ENCODE peak calls at places on chromosomes 1 and 21, in ten cellular contexts. D is ascending aorta; O is DND-41; H is PC-3; Q is mesendoderm; M is cardiac muscle cell; P is body of pancreas; A is effector memory CD4-positive, alpha-beta T cell; T is SJSA1; J is upper lobe of right lung. X is an unnamed sample. For H3K36me3, the result is how much of the 10 kb centered on the place peaks cover.

GRCh38 chr21:35390013-35390776 is 341.1 kb upstream of the RUNX1 start:
- DNase-seq in M (no peak), O (peak), A (no peak), Q (no peak), T (no peak), H (peak), D (no peak), J (no peak), P (no peak), X (no peak)

GRCh38 chr1:78003882-78004718 is 639 bp upstream of the DNAJB4 start:
- DNase-seq in D (peak), J (no peak), O (peak), P (peak), A (peak), H (peak), Q (peak), M (peak), T (peak), X (peak)

GRCh38 chr21:45981641-45982255 is at the start of gene COL6A1:
- DNase-seq in P (peak), D (peak), J (peak), O (no peak), H (peak), T (peak), Q (peak), A (peak), M (peak), X (peak)

GRCh38 chr1:235971020-235971419 is 93.9 kb downstream of the NID1 start:
- DNase-seq in T (no peak), H (no peak), A (no peak), Q (no peak), M (no peak), O (no peak), P (no peak), D (no peak), J (no peak), X (no peak)

GRCh38 chr1:183234660-183235476 is 48.8 kb downstream of the LAMC2 start:
- DNase-seq in O (peak), A (no peak), D (peak), J (no peak), H (peak), P (peak), M (peak), Q (peak), T (peak), X (peak)

GRCh38 chr1:42454409-42454808 is 1.4 kb downstream of the ZMYND12 start:
- DNase-seq in T (no peak), A (no peak), H (no peak), J (no peak), Q (peak), D (no peak), O (no peak), M (no peak), P (no peak), X (no peak)

GRCh38 chr1:204426035-204426436 is 14.4 kb upstream of the PPP1R15B start:
- DNase-seq in D (peak), P (no peak), Q (peak), M (no peak), T (peak), H (peak), J (no peak), A (no peak), O (no peak), X (no peak)

GRCh38 chr1:115198938-115199337 is 109.6 kb upstream of the TSPAN2 start:
- DNase-seq in O (no peak), A (no peak), D (no peak), T (no peak), H (peak), P (peak), M (no peak), Q (no peak), J (no peak), X (peak)

GRCh38 chr1:30302808-30303310 is 420.5 kb downstream of the MATN1 start:
- DNase-seq in T (peak), P (no peak), J (no peak), H (no peak), M (no peak), A (no peak), Q (no peak), D (no peak), O (peak), X (no peak)

GRCh38 chr1:49098866-49099265 is 322.2 kb upstream of the BEND5 start:
- DNase-seq in J (no peak), T (no peak), M (no peak), Q (no peak), D (no peak), H (no peak), P (no peak), A (no peak), O (no peak), X (no peak)
- H3K27ac ChIP-seq in J (no peak), T (no peak), M (no peak), Q (no peak), D (no peak), H (no peak), P (no peak), A (no peak), O (no peak), X (no peak)

DNA sequence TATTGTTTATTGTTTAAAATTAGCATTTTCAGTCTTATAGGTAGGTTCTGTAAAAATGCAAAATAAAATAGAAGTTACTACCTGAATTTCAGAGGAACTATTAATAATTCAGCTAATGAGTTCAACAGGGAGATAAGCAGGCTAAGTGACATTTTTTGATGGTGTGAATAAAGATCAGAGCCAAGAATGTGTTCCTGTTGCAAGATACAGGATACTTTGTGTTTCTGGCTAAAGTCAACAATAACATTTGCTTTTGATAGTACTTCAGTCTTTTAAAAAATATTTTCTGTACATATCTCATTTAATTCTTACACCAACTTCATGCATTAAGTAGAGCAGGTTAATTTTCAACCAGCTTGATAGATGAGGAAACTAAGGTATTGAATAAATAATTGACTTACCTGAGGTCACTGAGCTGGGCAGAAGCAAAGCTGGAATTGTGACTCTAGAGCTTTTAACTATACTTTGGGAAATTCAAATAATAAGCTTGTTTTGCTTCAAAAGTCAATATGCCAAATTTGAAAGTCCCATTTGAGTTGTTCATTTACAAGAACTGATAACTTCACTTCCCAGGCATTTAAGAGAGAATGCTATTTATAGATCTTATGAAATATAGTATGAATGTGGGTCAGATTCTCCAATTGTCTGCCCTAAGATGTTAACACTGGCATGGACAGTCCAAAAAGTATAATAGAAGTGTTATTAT is 6.0 kb downstream of the GORAB start:
- DNase-seq in H (no peak), A (no peak), P (no peak), O (no peak), Q (no peak), T (no peak), D (no peak), M (no peak), J (no peak), X (no peak)
- H3K36me3 ChIP-seq in H (under half), A (under half), P (under half), O (half or more), Q (under half), T (half or more), D (under half), M (under half), J (under half), X (under half)

GRCh38 chr1:40876891-40877290 is 14.7 kb upstream of the CITED4 start:
- DNase-seq in O (no peak), T (no peak), Q (no peak), A (no peak), P (no peak), D (no peak), J (no peak), M (no peak), H (no peak), X (no peak)
- H3K27ac ChIP-seq in O (no peak), T (peak), Q (no peak), A (no peak), P (peak), D (peak), J (peak), M (no peak), H (peak), X (no peak)

GRCh38 chr1:150106331-150106730 is 38.8 kb downstream of the VPS45 start:
- DNase-seq in H (no peak), J (no peak), P (no peak), M (no peak), D (no peak), T (no peak), A (no peak), O (peak), Q (no peak), X (no peak)

DNA sequence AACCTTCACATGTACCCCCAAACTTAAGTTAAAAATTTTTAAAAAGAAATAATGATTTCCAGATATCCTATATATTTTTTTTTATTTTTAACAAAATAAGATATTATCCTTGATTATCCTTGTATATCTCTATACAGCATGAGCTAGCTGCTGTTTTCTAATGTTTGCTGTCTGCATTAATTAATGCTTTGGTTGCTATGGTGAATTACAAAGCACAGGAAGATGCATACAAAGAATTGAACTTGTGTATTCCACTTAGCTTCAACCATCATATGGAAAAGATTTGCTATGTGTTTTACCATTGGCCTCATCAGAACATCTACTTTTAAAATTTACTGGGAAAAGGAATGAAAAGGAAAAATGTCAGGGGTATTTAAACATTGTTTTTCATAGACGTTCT is 35.4 kb downstream of the VPS45 start:
- DNase-seq in P (no peak), T (no peak), O (no peak), Q (no peak), M (no peak), H (no peak), J (no peak), A (no peak), D (no peak), X (no peak)
- H3K36me3 ChIP-seq in P (under half), T (under half), O (under half), Q (under half), M (under half), H (under half), J (under half), A (under half), D (under half), X (under half)

GRCh38 chr1:61202854-61203603 is 120.7 kb downstream of the NFIA start:
- DNase-seq in A (no peak), T (no peak), D (no peak), O (no peak), Q (no peak), M (no peak), J (no peak), H (no peak), P (no peak), X (no peak)
- H3K27ac ChIP-seq in A (no peak), T (no peak), D (peak), O (no peak), Q (no peak), M (no peak), J (peak), H (no peak), P (no peak), X (no peak)

GRCh38 chr1:84825161-84825560 is 67.8 kb downstream of the LPAR3 start:
- DNase-seq in A (no peak), Q (peak), P (no peak), T (no peak), J (no peak), D (no peak), O (no peak), H (no peak), M (no peak), X (no peak)

GRCh38 chr1:84830136-84830535 is 62.9 kb downstream of the LPAR3 start:
- DNase-seq in T (no peak), D (no peak), J (no peak), M (no peak), O (no peak), A (no peak), P (no peak), H (no peak), Q (no peak), X (no peak)

GRCh38 chr1:84827976-84828375 is 65.0 kb downstream of the LPAR3 start:
- DNase-seq in P (no peak), T (no peak), H (no peak), A (no peak), M (no peak), D (no peak), Q (no peak), O (no peak), J (no peak), X (no peak)

GRCh38 chr1:84823991-84824390 is 69.0 kb downstream of the LPAR3 start:
- DNase-seq in J (no peak), Q (no peak), P (no peak), M (no peak), A (no peak), O (no peak), T (no peak), H (no peak), D (no peak), X (no peak)

DNA sequence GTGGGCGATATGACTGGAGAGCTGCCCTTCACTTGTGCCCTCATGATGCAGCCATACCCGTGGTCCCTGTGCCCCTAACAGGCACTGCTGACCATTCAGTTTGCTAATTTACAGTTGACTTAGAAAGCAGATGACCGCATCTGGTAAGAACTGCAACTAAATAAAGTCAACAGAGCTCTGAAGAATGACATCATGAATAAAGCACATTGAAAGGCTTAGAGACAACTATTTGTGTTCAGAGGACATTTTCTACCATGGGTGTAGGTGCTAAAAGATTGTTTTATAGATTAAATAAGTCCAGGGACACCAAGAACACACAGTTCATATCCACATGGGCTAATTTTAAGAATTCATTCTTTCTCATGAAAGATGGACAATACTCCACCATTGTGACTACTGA is 65.4 kb downstream of the LPAR3 start:
- DNase-seq in M (no peak), Q (no peak), T (no peak), O (no peak), H (no peak), A (no peak), P (no peak), J (no peak), D (no peak), X (no peak)
- H3K36me3 ChIP-seq in M (under half), Q (under half), T (under half), O (under half), H (under half), A (under half), P (under half), J (under half), D (under half), X (under half)

DNA sequence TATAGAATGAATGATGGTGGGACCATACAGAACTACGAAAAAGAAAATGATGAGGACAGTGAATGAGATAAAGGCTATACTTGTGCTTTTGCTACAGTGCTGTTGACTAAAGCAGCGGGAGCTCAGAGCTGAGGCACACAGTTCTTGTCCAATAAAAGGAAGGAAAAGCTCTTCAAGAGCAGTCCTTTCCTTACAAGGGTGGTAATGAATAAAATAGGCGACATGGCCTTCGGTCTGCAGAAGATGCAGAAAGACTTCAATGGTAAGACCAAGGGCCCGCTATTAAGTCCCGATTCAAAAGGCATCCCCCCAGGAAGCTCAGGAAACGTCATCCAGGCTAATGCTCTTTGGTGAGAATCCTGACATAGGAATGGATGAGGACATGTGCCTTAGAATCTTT is 44.4 kb downstream of the GNG12 start:
- DNase-seq in D (no peak), P (no peak), M (no peak), H (no peak), A (no peak), O (no peak), Q (no peak), J (no peak), T (no peak), X (no peak)
- H3K27ac ChIP-seq in D (peak), P (no peak), M (no peak), H (no peak), A (no peak), O (no peak), Q (no peak), J (no peak), T (no peak), X (no peak)

DNA sequence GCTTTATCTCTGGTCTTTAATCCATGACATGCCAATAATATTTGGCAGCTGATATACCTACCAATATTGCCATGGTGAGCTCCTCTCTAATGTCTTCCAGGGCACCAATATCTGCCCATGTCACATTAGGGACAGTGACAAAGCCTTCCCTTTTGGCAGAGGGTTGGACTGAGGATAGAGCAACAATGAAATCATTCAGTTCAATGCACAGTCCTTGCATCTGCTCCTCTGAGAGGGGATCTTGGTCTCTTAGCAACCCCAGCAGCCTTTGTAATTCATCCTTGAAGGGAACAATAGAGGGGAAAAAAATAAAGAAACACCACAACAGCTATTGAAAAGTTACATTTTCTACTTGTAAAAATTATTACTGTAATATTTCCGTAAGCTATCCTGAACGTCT is 42.3 kb downstream of the NVL start:
- DNase-seq in Q (peak), H (no peak), A (no peak), D (no peak), M (no peak), P (no peak), J (no peak), O (no peak), T (no peak), X (no peak)
- H3K36me3 ChIP-seq in Q (under half), H (half or more), A (under half), D (half or more), M (under half), P (under half), J (half or more), O (half or more), T (half or more), X (under half)

GRCh38 chr1:163173121-163173520 is 29.6 kb downstream of the RGS5 start:
- DNase-seq in H (no peak), J (no peak), T (no peak), D (no peak), A (no peak), P (no peak), Q (no peak), O (no peak), M (no peak), X (no peak)

GRCh38 chr1:163171826-163172225 is 30.9 kb downstream of the RGS5 start:
- DNase-seq in H (no peak), P (no peak), D (no peak), J (no peak), T (no peak), O (no peak), A (no peak), Q (no peak), M (no peak), X (no peak)

GRCh38 chr1:163174524-163175437 is 27.9 kb downstream of the RGS5 start:
- DNase-seq in A (no peak), O (peak), P (peak), J (peak), T (peak), Q (peak), M (peak), H (peak), D (peak), X (peak)

GRCh38 chr1:163170975-163171676 is 31.6 kb downstream of the RGS5 start:
- DNase-seq in M (no peak), A (no peak), P (no peak), Q (no peak), H (peak), T (no peak), O (no peak), J (no peak), D (no peak), X (no peak)

DNA sequence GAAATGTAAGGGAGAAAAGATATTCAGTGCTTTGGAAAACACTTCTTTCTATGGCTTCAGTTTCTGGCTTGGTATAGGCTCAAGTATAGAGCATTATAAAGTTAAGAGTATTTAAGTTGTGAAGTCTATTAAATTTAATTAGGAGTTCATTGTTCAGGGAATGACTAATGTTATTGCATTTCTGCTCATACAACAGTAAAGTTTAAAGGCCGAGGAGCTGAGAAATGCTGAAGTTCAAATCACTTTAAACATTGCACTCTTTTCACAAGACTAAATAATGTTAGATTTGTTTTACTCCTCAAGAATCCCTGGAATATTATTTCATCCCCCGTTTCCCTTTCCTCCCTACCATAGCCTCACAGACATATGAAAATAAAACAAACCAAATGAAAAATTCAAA is 30.1 kb downstream of the RGS5 start:
- DNase-seq in D (no peak), P (no peak), O (no peak), Q (no peak), T (no peak), A (no peak), J (no peak), H (no peak), M (no peak), X (no peak)
- H3K27ac ChIP-seq in D (peak), P (no peak), O (no peak), Q (no peak), T (peak), A (no peak), J (no peak), H (peak), M (no peak), X (no peak)